ENCODE peak calls at places on chromosomes 1 and 21, in nine cellular contexts. One of them, this sample, is unnamed.

GRCh38 chr1:18815203-18815531 is 44.3 kb downstream of the TAS1R2 start:
- DNase-seq in stimulated activated naive B cell treated with anti-CD40 and anti-IgM and Interleukin-4, amounts not matched to agents 10 μg/mL and 1 μg/mL and 100 μg/mL, for 72 hours: no peak
- DNase-seq in EL: no peak
- DNase-seq in T-helper 9 cell: no peak
- DNase-seq in HuH-7: no peak
- DNase-seq in HS-5: no peak
- DNase-seq in pancreas: no peak
- DNase-seq in NCI-H1436: no peak
- DNase-seq in cerebellar cortex: no peak
- DNase-seq in this sample: no peak

GRCh38 chr1:7549277-7549676 is 221.8 kb upstream of the VAMP3 start:
- DNase-seq in stimulated activated naive B cell treated with anti-CD40 and anti-IgM and Interleukin-4, amounts not matched to agents 10 μg/mL and 1 μg/mL and 100 μg/mL, for 72 hours: peak; percentile 64
- DNase-seq in EL: peak; percentile 89
- DNase-seq in T-helper 9 cell: no peak
- DNase-seq in HuH-7: no peak
- DNase-seq in HS-5: peak; percentile 51
- DNase-seq in pancreas: no peak
- DNase-seq in NCI-H1436: peak; percentile 38
- DNase-seq in cerebellar cortex: no peak
- DNase-seq in this sample: peak; percentile 91

GRCh38 chr1:227793948-227794812 is 21.3 kb upstream of the PRSS38 start:
- DNase-seq in stimulated activated naive B cell treated with anti-CD40 and anti-IgM and Interleukin-4, amounts not matched to agents 10 μg/mL and 1 μg/mL and 100 μg/mL, for 72 hours: no peak
- DNase-seq in EL: peak; percentile 90
- DNase-seq in T-helper 9 cell: no peak
- DNase-seq in HuH-7: no peak
- DNase-seq in HS-5: peak; percentile 67
- DNase-seq in pancreas: peak; percentile 27
- DNase-seq in NCI-H1436: no peak
- DNase-seq in cerebellar cortex: no peak
- DNase-seq in this sample: no peak

GRCh38 chr1:54813479-54814147 is 12.5 kb upstream of the TTC22 start:
- DNase-seq in stimulated activated naive B cell treated with anti-CD40 and anti-IgM and Interleukin-4, amounts not matched to agents 10 μg/mL and 1 μg/mL and 100 μg/mL, for 72 hours: no peak
- DNase-seq in EL: no peak
- DNase-seq in T-helper 9 cell: no peak
- DNase-seq in HuH-7: no peak
- DNase-seq in HS-5: no peak
- DNase-seq in pancreas: no peak
- DNase-seq in NCI-H1436: no peak
- DNase-seq in cerebellar cortex: no peak
- DNase-seq in this sample: no peak

GRCh38 chr1:57327946-57328345 is 95.9 kb downstream of the DAB1 start:
- DNase-seq in stimulated activated naive B cell treated with anti-CD40 and anti-IgM and Interleukin-4, amounts not matched to agents 10 μg/mL and 1 μg/mL and 100 μg/mL, for 72 hours: no peak
- DNase-seq in EL: no peak
- DNase-seq in T-helper 9 cell: no peak
- DNase-seq in HuH-7: no peak
- DNase-seq in HS-5: no peak
- DNase-seq in pancreas: no peak
- DNase-seq in NCI-H1436: no peak
- DNase-seq in cerebellar cortex: peak; percentile 78
- DNase-seq in this sample: no peak

GRCh38 chr1:29410476-29410875 is 174.2 kb downstream of the PTPRU start:
- DNase-seq in stimulated activated naive B cell treated with anti-CD40 and anti-IgM and Interleukin-4, amounts not matched to agents 10 μg/mL and 1 μg/mL and 100 μg/mL, for 72 hours: no peak
- DNase-seq in EL: no peak
- DNase-seq in T-helper 9 cell: no peak
- DNase-seq in HuH-7: no peak
- DNase-seq in HS-5: no peak
- DNase-seq in pancreas: no peak
- DNase-seq in NCI-H1436: peak; percentile 64
- DNase-seq in cerebellar cortex: peak; percentile 74
- DNase-seq in this sample: no peak

GRCh38 chr1:46599044-46599970 is 4.8 kb downstream of the MKNK1 start:
- DNase-seq in stimulated activated naive B cell treated with anti-CD40 and anti-IgM and Interleukin-4, amounts not matched to agents 10 μg/mL and 1 μg/mL and 100 μg/mL, for 72 hours: no peak
- DNase-seq in EL: no peak
- DNase-seq in T-helper 9 cell: no peak
- DNase-seq in HuH-7: no peak
- DNase-seq in HS-5: no peak
- DNase-seq in pancreas: no peak
- DNase-seq in NCI-H1436: no peak
- DNase-seq in cerebellar cortex: no peak
- DNase-seq in this sample: no peak

GRCh38 chr1:198157847-198158765 is 1.3 kb downstream of the NEK7 start:
- DNase-seq in stimulated activated naive B cell treated with anti-CD40 and anti-IgM and Interleukin-4, amounts not matched to agents 10 μg/mL and 1 μg/mL and 100 μg/mL, for 72 hours: no peak
- DNase-seq in EL: peak; percentile 49
- DNase-seq in T-helper 9 cell: no peak
- DNase-seq in HuH-7: peak; percentile 20
- DNase-seq in HS-5: no peak
- DNase-seq in pancreas: no peak
- DNase-seq in NCI-H1436: no peak
- DNase-seq in cerebellar cortex: peak; percentile 40
- DNase-seq in this sample: no peak

GRCh38 chr21:41769933-41770332 is 3.1 kb upstream of the RIPK4 start:
- DNase-seq in stimulated activated naive B cell treated with anti-CD40 and anti-IgM and Interleukin-4, amounts not matched to agents 10 μg/mL and 1 μg/mL and 100 μg/mL, for 72 hours: no peak
- DNase-seq in EL: no peak
- DNase-seq in T-helper 9 cell: no peak
- DNase-seq in HuH-7: no peak
- DNase-seq in HS-5: no peak
- DNase-seq in pancreas: no peak
- DNase-seq in NCI-H1436: no peak
- DNase-seq in cerebellar cortex: no peak
- DNase-seq in this sample: no peak

GRCh38 chr21:44939532-44940115 is at the start of gene SLX9:
- DNase-seq in stimulated activated naive B cell treated with anti-CD40 and anti-IgM and Interleukin-4, amounts not matched to agents 10 μg/mL and 1 μg/mL and 100 μg/mL, for 72 hours: peak; percentile 80
- DNase-seq in EL: peak; percentile 76
- DNase-seq in T-helper 9 cell: peak; percentile 67
- DNase-seq in HuH-7: peak; percentile 89
- DNase-seq in HS-5: no peak
- DNase-seq in pancreas: peak; percentile 65
- DNase-seq in NCI-H1436: peak; percentile 74
- DNase-seq in cerebellar cortex: peak; percentile 73
- DNase-seq in this sample: peak; percentile 48

GRCh38 chr1:150972417-150972940 is 2.2 kb downstream of the CERS2 start:
- DNase-seq in stimulated activated naive B cell treated with anti-CD40 and anti-IgM and Interleukin-4, amounts not matched to agents 10 μg/mL and 1 μg/mL and 100 μg/mL, for 72 hours: no peak
- DNase-seq in EL: no peak
- DNase-seq in T-helper 9 cell: no peak
- DNase-seq in HuH-7: no peak
- DNase-seq in HS-5: no peak
- DNase-seq in pancreas: peak; percentile 53
- DNase-seq in NCI-H1436: no peak
- DNase-seq in cerebellar cortex: peak; percentile 39
- DNase-seq in this sample: no peak

GRCh38 chr1:231107600-231108326 is 54.1 kb upstream of the TRIM67 start:
- DNase-seq in stimulated activated naive B cell treated with anti-CD40 and anti-IgM and Interleukin-4, amounts not matched to agents 10 μg/mL and 1 μg/mL and 100 μg/mL, for 72 hours: no peak
- DNase-seq in EL: peak; percentile 8
- DNase-seq in T-helper 9 cell: no peak
- DNase-seq in HuH-7: no peak
- DNase-seq in HS-5: no peak
- DNase-seq in pancreas: no peak
- DNase-seq in NCI-H1436: no peak
- DNase-seq in cerebellar cortex: peak; percentile 15
- DNase-seq in this sample: no peak